ENCODE peak calls at places on chromosomes 2 and 18, in four cellular contexts. One of them, this sample, is unnamed. For H3K4me1 and H3K9me1, the result is how much of the 10 kb centered on the place peaks cover.

GRCh38 chr2:65380243-65380642 is 52.2 kb downstream of the SPRED2 start:
- DNase-seq in IMR-90: no peak
- DNase-seq in keratinocyte: no peak
- DNase-seq in K562: no peak
- DNase-seq in this sample: no peak

GRCh38 chr2:215540646-215541045 is 104.8 kb upstream of the FN1 start:
- DNase-seq in K562: no peak
- DNase-seq in IMR-90: peak
- DNase-seq in keratinocyte: no peak
- DNase-seq in this sample: peak

GRCh38 chr2:103402944-103403343 is 641.1 kb downstream of the TMEM182 start:
- DNase-seq in K562: no peak
- DNase-seq in IMR-90: no peak
- DNase-seq in keratinocyte: no peak
- DNase-seq in this sample: no peak

GRCh38 chr2:172735646-172736418 is at the start of gene RAPGEF4:
- DNase-seq in IMR-90: no peak
- DNase-seq in K562: no peak
- DNase-seq in keratinocyte: no peak
- DNase-seq in this sample: no peak

GRCh38 chr2:20356042-20356441 is 5.4 kb upstream of the PUM2 start:
- DNase-seq in K562: no peak
- DNase-seq in keratinocyte: peak
- DNase-seq in IMR-90: peak
- DNase-seq in this sample: no peak

GRCh38 chr18:55858661-55859111 is 270.7 kb upstream of the TCF4 start:
- DNase-seq in K562: no peak
- DNase-seq in keratinocyte: no peak
- DNase-seq in IMR-90: no peak
- DNase-seq in this sample: no peak

GRCh38 chr18:1585881-1586488 is 681.3 kb downstream of the ADCYAP1 start:
- DNase-seq in K562: peak
- DNase-seq in keratinocyte: no peak
- DNase-seq in IMR-90: peak
- DNase-seq in this sample: peak

GRCh38 chr2:9594361-9595063 is 36.3 kb downstream of the YWHAQ start:
- DNase-seq in K562: no peak
- DNase-seq in keratinocyte: no peak
- DNase-seq in IMR-90: peak
- DNase-seq in this sample: peak

GRCh38 chr18:48636436-48636835 is 97.6 kb downstream of the CTIF start:
- DNase-seq in keratinocyte: no peak
- DNase-seq in IMR-90: no peak
- DNase-seq in K562: no peak
- DNase-seq in this sample: no peak

GRCh38 chr2:1727101-1727771 is 17.1 kb downstream of the PXDN start:
- DNase-seq in K562: no peak
- DNase-seq in IMR-90: peak
- DNase-seq in keratinocyte: no peak
- DNase-seq in this sample: no peak

GRCh38 chr2:241945803-241946202 is 76.3 kb downstream of the RTP5 start:
- DNase-seq in K562: no peak
- DNase-seq in IMR-90: no peak
- DNase-seq in keratinocyte: no peak
- DNase-seq in this sample: no peak

GRCh38 chr2:64325852-64326577 is 127.9 kb upstream of the LGALSL start:
- DNase-seq in K562: no peak
- DNase-seq in keratinocyte: no peak
- DNase-seq in IMR-90: no peak
- DNase-seq in this sample: no peak

GRCh38 chr2:40625849-40626248 is 174.0 kb upstream of the SLC8A1 start:
- DNase-seq in IMR-90: peak
- DNase-seq in K562: no peak
- DNase-seq in keratinocyte: peak
- DNase-seq in this sample: peak

GRCh38 chr2:84958135-84959044 is 12.6 kb upstream of the KCMF1 start:
- DNase-seq in K562: no peak
- DNase-seq in IMR-90: peak
- DNase-seq in keratinocyte: peak
- DNase-seq in this sample: peak

GRCh38 chr2:24945907-24946306 is 25.8 kb downstream of the DNAJC27 start:
- DNase-seq in K562: no peak
- DNase-seq in keratinocyte: no peak
- DNase-seq in IMR-90: peak
- DNase-seq in this sample: no peak

GRCh38 chr18:44682871-44683221 is 2.2 kb downstream of the SETBP1 start:
- DNase-seq in K562: no peak
- DNase-seq in IMR-90: no peak
- DNase-seq in keratinocyte: no peak
- DNase-seq in this sample: no peak

GRCh38 chr2:45452866-45453265 is 158.2 kb downstream of the SRBD1 start:
- DNase-seq in keratinocyte: no peak
- DNase-seq in K562: no peak
- DNase-seq in IMR-90: peak
- DNase-seq in this sample: no peak

GRCh38 chr18:74251297-74252031 is 40.3 kb downstream of the CYB5A start:
- DNase-seq in keratinocyte: no peak
- DNase-seq in IMR-90: peak
- DNase-seq in K562: no peak
- DNase-seq in this sample: peak

GRCh38 chr2:119469661-119470297 is 38.1 kb downstream of the TMEM37 start:
- DNase-seq in K562: no peak
- DNase-seq in IMR-90: no peak
- DNase-seq in keratinocyte: no peak
- DNase-seq in this sample: no peak

GRCh38 chr2:188471166-188471565 is 179.5 kb downstream of the GULP1 start:
- DNase-seq in K562: no peak
- DNase-seq in keratinocyte: no peak
- DNase-seq in IMR-90: no peak
- DNase-seq in this sample: no peak

GRCh38 chr2:136004920-136005319 is 19.5 kb upstream of the DARS1 start:
- DNase-seq in K562: no peak
- DNase-seq in keratinocyte: no peak
- DNase-seq in IMR-90: no peak
- DNase-seq in this sample: no peak

GRCh38 chr2:2590796-2591541 is 259.9 kb upstream of the MYT1L start:
- DNase-seq in keratinocyte: no peak
- DNase-seq in IMR-90: no peak
- DNase-seq in K562: no peak
- DNase-seq in this sample: no peak

GRCh38 chr2:102975996-102976636 is 214.3 kb downstream of the TMEM182 start:
- DNase-seq in K562: peak
- DNase-seq in keratinocyte: peak
- DNase-seq in IMR-90: peak
- DNase-seq in this sample: no peak

GRCh38 chr2:239858179-239858578 is 167.0 kb downstream of the NDUFA10 start:
- DNase-seq in IMR-90: no peak
- DNase-seq in keratinocyte: no peak
- DNase-seq in K562: no peak
- DNase-seq in this sample: peak

GRCh38 chr18:25503567-25504081 is 151.7 kb upstream of the ZNF521 start:
- DNase-seq in K562: no peak
- DNase-seq in keratinocyte: no peak
- DNase-seq in IMR-90: peak
- DNase-seq in this sample: peak

GRCh38 chr2:19256239-19256638 is 102.2 kb downstream of the OSR1 start:
- DNase-seq in IMR-90: peak
- DNase-seq in keratinocyte: peak
- DNase-seq in K562: no peak
- DNase-seq in this sample: peak

GRCh38 chr2:217980591-217980990 is 22.2 kb downstream of the TNS1 start:
- DNase-seq in IMR-90: no peak
- DNase-seq in keratinocyte: no peak
- DNase-seq in K562: no peak
- DNase-seq in this sample: no peak

GRCh38 chr2:120772261-120772660 is 36.6 kb downstream of the GLI2 start:
- DNase-seq in K562: no peak
- DNase-seq in IMR-90: no peak
- DNase-seq in keratinocyte: no peak
- DNase-seq in this sample: no peak

GRCh38 chr2:28796620-28797019 is 14.0 kb upstream of the SPDYA start:
- DNase-seq in K562: no peak
- DNase-seq in keratinocyte: no peak
- DNase-seq in IMR-90: no peak
- DNase-seq in this sample: no peak

GRCh38 chr2:44801676-44802408 is 139.7 kb upstream of the SIX3 start:
- DNase-seq in IMR-90: no peak
- DNase-seq in keratinocyte: no peak
- DNase-seq in K562: no peak
- DNase-seq in this sample: no peak

GRCh38 chr2:31446848-31447247 is 32.3 kb upstream of the XDH start:
- DNase-seq in IMR-90: peak
- DNase-seq in keratinocyte: no peak
- DNase-seq in K562: no peak
- DNase-seq in this sample: no peak

DNA sequence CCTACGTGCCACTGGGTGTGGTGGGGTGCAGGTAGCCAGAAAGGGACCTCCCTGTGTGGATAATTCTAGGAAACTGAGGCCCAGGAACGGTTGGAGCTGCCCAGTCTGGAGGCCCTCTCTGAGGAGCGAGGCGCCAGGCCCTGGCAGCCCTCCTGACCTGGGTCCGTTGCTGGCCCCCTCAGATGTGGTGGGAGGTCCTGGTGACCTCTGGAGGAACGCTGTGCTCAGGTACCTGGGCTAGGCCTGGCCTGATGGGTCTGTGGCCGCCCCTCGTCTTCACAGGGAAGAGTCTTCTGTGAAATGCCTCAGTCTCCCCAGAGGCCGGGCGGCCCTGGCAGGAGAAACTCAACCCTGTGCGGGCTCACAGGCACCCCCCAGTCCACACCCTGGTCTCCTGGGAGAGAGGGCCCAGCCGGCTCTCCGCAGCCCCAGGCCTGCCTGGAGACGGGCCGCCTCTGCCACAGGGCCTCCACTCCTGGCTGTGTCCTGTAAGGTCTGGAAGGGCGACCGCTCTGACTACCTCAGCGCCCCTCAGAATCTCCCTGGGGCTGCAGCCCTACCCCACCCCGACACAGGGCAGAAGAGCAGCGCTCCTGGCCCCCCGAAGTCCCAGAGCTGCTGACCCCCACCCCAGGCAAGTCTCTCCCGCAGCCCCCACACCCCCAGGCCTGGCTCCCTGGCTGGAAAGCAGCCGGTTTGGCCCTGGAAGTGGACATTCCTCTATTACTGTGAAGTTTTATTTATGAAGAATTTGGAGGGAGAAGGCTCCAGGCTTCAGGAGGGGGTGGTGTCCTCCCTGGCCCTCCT is 3.7 kb downstream of the B3GNT7 start:
- DNase-seq in keratinocyte: no peak
- DNase-seq in K562: no peak
- DNase-seq in IMR-90: no peak
- DNase-seq in this sample: no peak
- H3K4me1 ChIP-seq in keratinocyte: under half
- H3K4me1 ChIP-seq in K562: under half
- H3K4me1 ChIP-seq in IMR-90: under half
- H3K4me1 ChIP-seq in this sample: under half

DNA sequence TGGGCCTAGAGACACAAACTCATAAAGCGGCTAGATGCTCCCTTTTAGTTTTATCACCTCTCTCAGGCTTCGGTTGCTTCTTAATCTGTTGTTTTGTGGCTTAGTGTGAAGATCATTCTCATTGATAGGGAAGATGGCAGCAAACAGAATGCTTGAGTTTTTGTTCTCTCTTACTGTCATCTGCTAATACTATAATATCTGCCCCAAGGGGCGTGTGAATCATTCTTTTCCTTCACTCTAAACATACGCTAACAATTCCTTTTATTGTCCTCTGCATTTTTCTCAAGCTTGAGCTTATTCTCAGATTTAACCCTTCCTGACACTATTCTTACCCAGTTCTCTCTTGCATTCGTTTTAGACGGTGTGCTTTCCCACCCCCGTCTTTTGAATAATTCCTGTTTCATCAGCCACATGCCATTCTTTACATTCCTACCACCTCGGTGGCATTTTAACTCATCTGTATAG is 323.9 kb upstream of the NRP2 start:
- DNase-seq in keratinocyte: no peak
- DNase-seq in K562: no peak
- DNase-seq in IMR-90: peak
- DNase-seq in this sample: no peak
- H3K4me2 ChIP-seq in keratinocyte: peak
- H3K4me2 ChIP-seq in K562: no peak
- H3K4me2 ChIP-seq in IMR-90: no peak
- H3K4me2 ChIP-seq in this sample: no peak

DNA sequence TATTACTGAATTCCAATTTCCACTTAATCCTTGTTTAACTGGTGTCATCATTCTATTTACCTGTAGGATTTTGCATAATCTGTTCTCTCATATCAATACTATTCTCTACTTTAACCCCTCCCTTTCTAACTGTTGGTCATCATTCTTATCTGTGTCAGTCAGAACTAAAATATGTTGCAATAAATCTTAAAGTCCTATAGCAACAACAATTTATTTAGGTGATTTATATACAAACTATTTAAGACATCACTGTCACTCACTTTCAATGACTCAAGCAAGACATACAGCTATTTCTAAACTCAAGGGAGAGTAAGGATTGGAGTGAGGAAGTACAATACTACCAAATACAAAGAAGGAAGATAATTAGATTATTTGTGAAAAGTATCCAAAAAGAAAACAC is 740.4 kb downstream of the DSC3 start:
- DNase-seq in keratinocyte: no peak
- DNase-seq in IMR-90: no peak
- DNase-seq in K562: no peak
- DNase-seq in this sample: no peak
- H3K9me1 ChIP-seq in keratinocyte: under half
- H3K9me1 ChIP-seq in IMR-90: under half
- H3K9me1 ChIP-seq in K562: under half
- H3K9me1 ChIP-seq in this sample: under half

DNA sequence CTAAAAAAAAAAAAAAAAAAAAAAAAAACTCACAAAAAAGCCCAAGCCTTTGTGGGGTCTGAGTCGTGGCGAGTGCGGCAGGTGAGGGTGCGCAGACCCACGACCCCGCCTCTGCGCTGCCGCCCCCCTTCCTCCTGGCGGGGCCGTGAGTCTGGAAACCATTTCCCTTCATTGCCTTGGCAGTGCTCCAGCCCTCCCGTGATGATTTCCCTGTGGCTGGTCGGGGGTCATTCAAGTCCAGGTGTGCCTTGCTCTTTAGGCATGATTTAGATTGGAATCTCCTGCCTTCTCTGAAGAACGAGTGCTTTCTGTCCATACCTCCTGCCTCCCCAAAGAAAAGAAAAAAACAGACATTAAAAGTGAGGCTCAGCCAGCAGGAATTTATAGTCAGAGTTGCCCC is 161.8 kb downstream of the FAM210A start:
- DNase-seq in keratinocyte: no peak
- DNase-seq in K562: no peak
- DNase-seq in IMR-90: no peak
- DNase-seq in this sample: no peak
- H3K4me1 ChIP-seq in keratinocyte: under half
- H3K4me1 ChIP-seq in K562: under half
- H3K4me1 ChIP-seq in IMR-90: under half
- H3K4me1 ChIP-seq in this sample: under half